ENCODE peak calls at places on chromosomes 2 and 18, in six cellular contexts. L is 8988T; I is CD8-positive, alpha-beta memory T cell; W is ELR; N is GM23338; E is activated CD4-positive, alpha-beta T cell treated with anti-CD3 and anti-CD28 coated beads, Interleukin-2, amount 50 U/mL, for 1 hour. S is an unnamed sample.

GRCh38 chr2:33145459-33145858 is 198.7 kb downstream of the LTBP1 start:
- DNase-seq in L (no peak), E (no peak), W (no peak), N (no peak), I (no peak), S (no peak)

GRCh38 chr2:174597347-174598047 is at the start of gene WIPF1:
- DNase-seq in I (peak; percentile 29), L (no peak), N (no peak), E (peak; percentile 33), W (peak; percentile 86), S (peak; percentile 71)

GRCh38 chr18:46338761-46339160 is 234.6 kb downstream of the HAUS1 start:
- DNase-seq in I (no peak), W (no peak), E (no peak), L (no peak), N (no peak), S (no peak)

GRCh38 chr2:15630958-15631719 is 39.5 kb downstream of the DDX1 start:
- DNase-seq in L (no peak), E (no peak), W (no peak), N (no peak), I (no peak), S (no peak)

GRCh38 chr2:114160263-114161001 is 270.5 kb downstream of the ACTR3 start:
- DNase-seq in E (no peak), N (no peak), L (no peak), I (no peak), W (no peak), S (no peak)

GRCh38 chr2:76599732-76600368 is 889.1 kb upstream of the GCFC2 start:
- DNase-seq in L (peak; percentile 7), I (no peak), W (peak; percentile 61), N (peak; percentile 99), E (no peak), S (no peak)

GRCh38 chr2:128663371-128664050 is 344.8 kb upstream of the HS6ST1 start:
- DNase-seq in W (no peak), I (no peak), E (no peak), L (no peak), N (no peak), S (no peak)

GRCh38 chr2:127609031-127609751 is 36.8 kb upstream of the GPR17 start:
- DNase-seq in N (no peak), E (no peak), W (no peak), I (no peak), L (no peak), S (no peak)

GRCh38 chr18:24839991-24840390 is 379.6 kb downstream of the HRH4 start:
- DNase-seq in E (no peak), L (no peak), N (no peak), W (no peak), I (no peak), S (no peak)

S was measured in stimulated activated naive CD4-positive, alpha-beta T cell.